ENCODE peak calls at places on chromosomes 7 and 10, in seven cellular contexts. A is thoracic aorta, M is neural progenitor cell, T is OCI-LY7, B is upper lobe of right lung, H is lower lobe of right lung, Q is endothelial cell of umbilical vein. F is an unnamed sample.

GRCh38 chr7:74234549-74234948 is 19.6 kb downstream of the RFC2 start:
- DNase-seq in A (no peak), M (no peak), T (peak; percentile 62), B (no peak), H (no peak), Q (no peak), F (no peak)

GRCh38 chr10:34707656-34708055 is 107.4 kb downstream of the PARD3 start:
- DNase-seq in A (no peak), M (no peak), T (no peak), B (no peak), H (no peak), Q (no peak), F (no peak)

GRCh38 chr10:51389415-51390342 is 309.7 kb downstream of the CSTF2T start:
- DNase-seq in A (no peak), M (peak; percentile 78), T (peak; percentile 51), B (no peak), H (no peak), Q (peak; percentile 48), F (peak; percentile 76)

GRCh38 chr7:151727579-151728285 is 149.2 kb downstream of the PRKAG2 start:
- DNase-seq in A (peak; percentile 68), M (peak; percentile 56), T (no peak), B (no peak), H (peak; percentile 67), Q (peak; percentile 87), F (peak; percentile 97)

GRCh38 chr7:81339946-81340345 is 421.1 kb upstream of the SEMA3C start:
- DNase-seq in A (no peak), M (no peak), T (no peak), B (no peak), H (no peak), Q (no peak), F (no peak)

GRCh38 chr7:128387663-128388485 is 21.9 kb downstream of the IMPDH1 start:
- DNase-seq in A (no peak), M (peak; percentile 95), T (peak; percentile 77), B (no peak), H (peak; percentile 78), Q (peak; percentile 71), F (no peak)

GRCh38 chr7:24504040-24504439 is 69.2 kb upstream of the PALS2 start:
- DNase-seq in A (no peak), M (no peak), T (no peak), B (no peak), H (no peak), Q (no peak), F (no peak)

GRCh38 chr10:19921300-19922140 is 105.3 kb downstream of the PLXDC2 start:
- DNase-seq in A (no peak), M (no peak), T (no peak), B (no peak), H (no peak), Q (no peak), F (no peak)

GRCh38 chr10:43912469-43912868 is 263.8 kb upstream of the ZNF32 start:
- DNase-seq in A (no peak), M (no peak), T (no peak), B (no peak), H (no peak), Q (no peak), F (no peak)

GRCh38 chr10:72904806-72905205 is 11.3 kb downstream of the OIT3 start:
- DNase-seq in A (no peak), M (no peak), T (peak; percentile 7), B (no peak), H (no peak), Q (no peak), F (no peak)

GRCh38 chr10:14560794-14561765 is 213.6 kb downstream of the FAM107B start:
- DNase-seq in A (no peak), M (no peak), T (no peak), B (no peak), H (no peak), Q (no peak), F (no peak)

GRCh38 chr7:47982610-47983009 is 3.2 kb upstream of the HUS1 start:
- DNase-seq in A (no peak), M (no peak), T (no peak), B (no peak), H (no peak), Q (no peak), F (no peak)

GRCh38 chr7:27661776-27662489 is 750 bp downstream of the HIBADH start:
- DNase-seq in A (no peak), M (no peak), T (peak; percentile 52), B (no peak), H (peak; percentile 50), Q (no peak), F (no peak)

GRCh38 chr10:21825345-21825744 is 178.2 kb downstream of the DNAJC1 start:
- DNase-seq in A (no peak), M (no peak), T (no peak), B (no peak), H (no peak), Q (no peak), F (no peak)

GRCh38 chr10:100553929-100554328 is 18.2 kb downstream of the HIF1AN start:
- DNase-seq in A (no peak), M (no peak), T (no peak), B (no peak), H (no peak), Q (no peak), F (no peak)

GRCh38 chr7:133560900-133561299 is 308.0 kb downstream of the EXOC4 start:
- DNase-seq in A (no peak), M (no peak), T (no peak), B (no peak), H (no peak), Q (no peak), F (no peak)

GRCh38 chr10:94239696-94240095 is 123.0 kb downstream of the NOC3L start:
- DNase-seq in A (no peak), M (no peak), T (no peak), B (no peak), H (no peak), Q (no peak), F (no peak)

GRCh38 chr7:1919539-1920265 is 249.6 kb downstream of the ELFN1 start:
- DNase-seq in A (no peak), M (no peak), T (no peak), B (no peak), H (peak; percentile 61), Q (no peak), F (no peak)

GRCh38 chr7:55132890-55133551 is 114.2 kb downstream of the EGFR start:
- DNase-seq in A (peak; percentile 37), M (no peak), T (no peak), B (no peak), H (no peak), Q (peak; percentile 95), F (peak; percentile 97)

GRCh38 chr7:94620703-94621118 is 35.2 kb downstream of the SGCE start:
- DNase-seq in A (peak; percentile 48), M (no peak), T (no peak), B (peak; percentile 60), H (peak; percentile 46), Q (peak; percentile 83), F (peak; percentile 95)

GRCh38 chr10:104297697-104298660 is 29.0 kb downstream of the GSTO2 start:
- DNase-seq in A (no peak), M (peak; percentile 69), T (peak; percentile 41), B (no peak), H (no peak), Q (no peak), F (no peak)

GRCh38 chr10:36533316-36533715 is 592.1 kb upstream of the ANKRD30A start:
- DNase-seq in A (no peak), M (no peak), T (no peak), B (no peak), H (no peak), Q (no peak), F (no peak)
- H3K4me3 ChIP-seq in A (no peak overlapping the region), M (no peak overlapping the region), T (no peak overlapping the region), B (no peak overlapping the region), H (no peak overlapping the region), Q (no peak overlapping the region), F (no peak overlapping the region)

DNA sequence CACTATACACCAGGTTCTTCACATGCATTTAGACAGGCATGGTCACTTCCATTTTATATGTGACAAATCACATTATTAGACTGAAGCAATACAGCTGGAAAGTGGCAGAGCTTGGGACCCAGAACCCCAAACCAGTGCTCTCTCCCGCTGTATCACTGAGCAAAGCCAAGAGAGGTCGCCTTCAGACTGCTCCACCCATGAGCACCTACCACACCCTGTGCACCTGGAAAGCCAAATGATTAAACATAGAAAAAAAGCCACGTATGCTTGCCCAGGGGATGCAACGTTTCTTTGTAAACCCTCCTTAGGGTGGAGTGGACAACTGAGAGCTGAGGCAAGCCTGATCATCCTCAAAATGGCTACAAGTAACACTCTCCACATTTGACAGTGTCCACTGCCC is 72.5 kb downstream of the CCDC6 start:
- DNase-seq in A (no peak), M (no peak), T (peak; percentile 70), B (no peak), H (no peak), Q (no peak), F (no peak)
- TF ChIP-seq CTCF in A (no peak), M (no peak), T (peak; percentile 63), B (no peak), H (no peak), Q (no peak), F (no peak)

GRCh38 chr7:42016517-42016916 is 220.5 kb downstream of the GLI3 start:
- DNase-seq in A (no peak), M (no peak), T (no peak), B (no peak), H (no peak), Q (no peak), F (no peak)

GRCh38 chr7:42014625-42015412 is 222.2 kb downstream of the GLI3 start:
- DNase-seq in A (no peak), M (peak; percentile 63), T (peak; percentile 48), B (no peak), H (no peak), Q (peak; percentile 42), F (no peak)

GRCh38 chr7:42017356-42017986 is 219.5 kb downstream of the GLI3 start:
- DNase-seq in A (no peak), M (no peak), T (peak; percentile 73), B (no peak), H (no peak), Q (no peak), F (no peak)

GRCh38 chr7:42012786-42013360 is 224.1 kb downstream of the GLI3 start:
- DNase-seq in A (no peak), M (no peak), T (no peak), B (no peak), H (no peak), Q (no peak), F (peak; percentile 43)

GRCh38 chr7:42015413-42015698 is 221.7 kb downstream of the GLI3 start:
- DNase-seq in A (no peak), M (no peak), T (no peak), B (no peak), H (no peak), Q (no peak), F (no peak)
- H3K4me3 ChIP-seq in A (no peak overlapping the region), M (no peak overlapping the region), T (no peak overlapping the region), B (no peak overlapping the region), H (no peak overlapping the region), Q (no peak overlapping the region), F (no peak overlapping the region)

GRCh38 chr7:37491919-37492694 is 43.4 kb upstream of the ELMO1 start:
- DNase-seq in A (no peak), M (peak; percentile 87), T (no peak), B (no peak), H (no peak), Q (no peak), F (no peak)
- TF ChIP-seq CTCF in A (no peak), M (peak; percentile 71), T (peak; percentile 16), B (no peak), H (no peak), Q (no peak), F (no peak)

GRCh38 chr10:58477902-58478301 is 34.8 kb upstream of the BICC1 start:
- DNase-seq in A (no peak), M (no peak), T (no peak), B (no peak), H (no peak), Q (no peak), F (no peak)
- H3K4me3 ChIP-seq in A (no peak overlapping the region), M (no peak overlapping the region), T (no peak overlapping the region), B (no peak overlapping the region), H (no peak overlapping the region), Q (no peak overlapping the region), F (no peak overlapping the region)

F was measured in kidney epithelial cell.